ENCODE peak calls at places on chromosomes 5 and 9, in eight cellular contexts. O is CD4-positive, CD25-positive, alpha-beta regulatory T cell; U is mammary epithelial cell; I is Peyer's patch; T is body of pancreas; V is heart left ventricle; F is aorta; L is right cardiac atrium. Y is an unnamed sample.

GRCh38 chr9:121455527-121456239 is 44.0 kb downstream of the GGTA1 start:
- DNase-seq in I (no peak), U (no peak), V (no peak), O (no peak), F (no peak), T (no peak), L (no peak), Y (no peak)

GRCh38 chr5:167916261-167916660 is 375.2 kb upstream of the WWC1 start:
- DNase-seq in U (no peak), L (no peak), F (no peak), I (no peak), T (no peak), V (no peak), O (no peak), Y (peak; percentile 67)

GRCh38 chr9:117434568-117434967 is 19.7 kb upstream of the ASTN2 start:
- DNase-seq in F (no peak), V (no peak), L (no peak), T (no peak), U (peak; percentile 12), I (no peak), O (no peak), Y (no peak)

GRCh38 chr5:32312194-32312681 is 501 bp downstream of the MTMR12 start:
- DNase-seq in L (peak; percentile 91), I (peak; percentile 68), O (no peak), T (peak; percentile 76), V (peak; percentile 78), F (peak; percentile 81), U (peak; percentile 53), Y (peak; percentile 43)

GRCh38 chr9:133199648-133200321 is 9.3 kb downstream of the OBP2B start:
- DNase-seq in F (no peak), V (peak; percentile 56), O (peak; percentile 10), I (no peak), L (peak; percentile 80), T (peak; percentile 27), U (no peak), Y (no peak)

GRCh38 chr5:126471875-126472537 is 48.8 kb downstream of the GRAMD2B start:
- DNase-seq in V (no peak), L (no peak), O (no peak), U (peak; percentile 86), F (no peak), I (no peak), T (no peak), Y (peak; percentile 66)

GRCh38 chr9:41229408-41230401 is 40.6 kb upstream of the ZNG1F start:
- DNase-seq in L (peak; percentile 44), O (no peak), F (peak; percentile 45), I (no peak), U (peak; percentile 31), T (no peak), V (peak; percentile 28), Y (no peak)

GRCh38 chr9:38067611-38067891 is 1.5 kb downstream of the SHB start:
- DNase-seq in F (peak; percentile 67), O (no peak), V (no peak), L (no peak), T (peak; percentile 58), U (no peak), I (no peak), Y (no peak)

GRCh38 chr9:133585481-133586367 is 23.5 kb downstream of the FAM163B start:
- DNase-seq in U (no peak), V (peak; percentile 23), F (no peak), T (no peak), O (no peak), I (peak; percentile 19), L (peak; percentile 65), Y (no peak)

GRCh38 chr9:93288891-93289883 is 105.2 kb downstream of the WNK2 start:
- DNase-seq in I (peak; percentile 5), U (peak; percentile 44), F (no peak), T (peak; percentile 11), L (no peak), O (no peak), V (no peak), Y (peak; percentile 85)

GRCh38 chr9:130835441-130836298 is 616 bp downstream of the ABL1 start:
- DNase-seq in I (no peak), V (peak; percentile 67), F (peak; percentile 67), T (peak; percentile 58), L (peak; percentile 81), O (no peak), U (peak; percentile 34), Y (no peak)

GRCh38 chr5:9739135-9739534 is 109.0 kb upstream of the TAS2R1 start:
- DNase-seq in L (no peak), F (no peak), V (no peak), O (no peak), U (no peak), I (no peak), T (no peak), Y (no peak)

GRCh38 chr5:39466804-39467203 is 42.0 kb upstream of the DAB2 start:
- DNase-seq in U (no peak), T (no peak), L (no peak), I (no peak), V (no peak), F (no peak), O (no peak), Y (no peak)

GRCh38 chr5:157603333-157604190 is 28.0 kb upstream of the ADAM19 start:
- DNase-seq in O (peak; percentile 52), L (no peak), F (no peak), I (peak; percentile 37), V (no peak), U (peak; percentile 97), T (no peak), Y (peak; percentile 89)

GRCh38 chr9:135437259-135437658 is 42.3 kb upstream of the PPP1R26 start:
- DNase-seq in U (no peak), V (no peak), F (no peak), I (no peak), L (no peak), O (no peak), T (no peak), Y (no peak)

GRCh38 chr9:90778746-90779145 is 22.9 kb upstream of the SYK start:
- DNase-seq in I (no peak), T (no peak), U (no peak), V (no peak), F (no peak), L (no peak), O (no peak), Y (no peak)

DNA sequence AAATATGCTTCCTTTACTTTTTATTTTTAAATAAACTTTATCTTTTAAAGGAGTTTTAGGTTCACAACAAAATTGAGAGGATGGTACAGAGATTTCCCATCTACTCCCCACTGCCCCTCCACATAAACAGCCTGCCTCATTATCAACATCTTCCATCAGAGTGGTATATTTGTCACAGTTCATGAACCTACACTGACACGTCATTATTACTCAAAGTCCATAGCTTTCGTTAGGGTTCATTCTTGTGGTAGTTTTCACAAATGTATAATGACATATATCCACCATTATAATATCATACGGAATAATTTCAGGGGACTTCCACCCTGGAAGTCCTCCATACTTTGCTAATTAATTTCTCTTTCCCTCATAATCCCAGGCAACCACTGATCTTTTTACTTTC is 204.9 kb downstream of the SMARCA2 start:
- DNase-seq in I (no peak), L (no peak), V (no peak), U (peak; percentile 17), T (no peak), F (no peak), O (no peak), Y (no peak)
- H3K27ac ChIP-seq in I (no peak overlapping the region), L (no peak overlapping the region), V (no peak overlapping the region), U (no peak overlapping the region), T (no peak overlapping the region), F (no peak overlapping the region), O (no peak overlapping the region), Y (no peak overlapping the region)

GRCh38 chr5:149638546-149639241 is 57.4 kb downstream of the ARHGEF37 start:
- DNase-seq in U (no peak), O (no peak), V (no peak), I (no peak), L (no peak), F (no peak), T (no peak), Y (no peak)

GRCh38 chr5:149641000-149641576 is 59.8 kb downstream of the ARHGEF37 start:
- DNase-seq in T (peak; percentile 26), O (no peak), L (no peak), I (no peak), V (peak; percentile 60), U (no peak), F (no peak), Y (no peak)

GRCh38 chr5:149640350-149640999 is 59.2 kb downstream of the ARHGEF37 start:
- DNase-seq in O (no peak), T (no peak), F (no peak), I (no peak), L (no peak), V (no peak), U (no peak), Y (no peak)

GRCh38 chr5:149638136-149638535 is 56.8 kb downstream of the ARHGEF37 start:
- DNase-seq in T (no peak), I (no peak), F (no peak), U (no peak), O (no peak), V (no peak), L (no peak), Y (no peak)

DNA sequence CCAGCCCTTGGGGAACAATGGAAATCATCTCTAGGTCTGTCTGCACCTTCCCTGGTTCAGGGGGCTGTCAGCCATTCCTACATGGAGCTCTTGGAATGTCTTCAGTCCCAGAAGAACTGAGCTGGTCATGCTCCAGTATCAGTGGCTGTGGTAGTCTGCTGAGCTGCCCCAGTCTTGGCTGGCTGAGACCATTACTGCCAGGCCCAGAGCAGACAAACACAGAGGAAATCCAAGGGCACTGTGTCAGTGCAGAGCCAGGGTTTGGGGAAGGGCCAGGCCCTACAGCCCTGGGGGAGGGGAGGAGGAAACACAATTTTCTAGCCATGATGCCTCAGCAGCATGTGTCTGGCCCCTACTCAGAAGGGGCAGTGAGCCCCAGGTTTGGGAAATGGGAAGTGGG is 58.4 kb downstream of the ARHGEF37 start:
- DNase-seq in O (no peak), F (no peak), L (no peak), V (peak; percentile 54), U (no peak), I (no peak), T (no peak), Y (no peak)
- H3K27ac ChIP-seq in O (no peak overlapping the region), F (no peak overlapping the region), L (peak overlapping the region; percentile 14), V (peak overlapping the region; percentile 58), U (no peak overlapping the region), I (peak overlapping the region; percentile 95), T (no peak overlapping the region), Y (no peak overlapping the region)

GRCh38 chr9:70566743-70567142 is 152.3 kb upstream of the KLF9 start:
- DNase-seq in U (no peak), O (no peak), V (no peak), T (peak; percentile 32), I (no peak), F (no peak), L (no peak), Y (no peak)
- H3K27ac ChIP-seq in U (no peak overlapping the region), O (no peak overlapping the region), V (no peak overlapping the region), T (no peak overlapping the region), I (no peak overlapping the region), F (no peak overlapping the region), L (no peak overlapping the region), Y (no peak overlapping the region)

GRCh38 chr5:160395111-160395510 is 4.7 kb downstream of the FAM200C start:
- DNase-seq in I (no peak), V (no peak), L (no peak), O (no peak), T (no peak), F (no peak), U (no peak), Y (no peak)

GRCh38 chr5:160399402-160400353 is at the start of gene FAM200C:
- DNase-seq in F (peak; percentile 96), L (peak; percentile 96), T (peak; percentile 94), I (peak; percentile 68), U (peak; percentile 89), O (peak; percentile 53), V (peak; percentile 96), Y (peak; percentile 82)

GRCh38 chr5:160397492-160397891 is 2.4 kb downstream of the FAM200C start:
- DNase-seq in O (no peak), T (no peak), L (no peak), U (no peak), V (no peak), F (no peak), I (no peak), Y (no peak)

GRCh38 chr5:160398806-160399205 is 1.0 kb downstream of the FAM200C start:
- DNase-seq in O (no peak), V (no peak), T (no peak), I (no peak), L (no peak), F (no peak), U (no peak), Y (no peak)
- H3K27ac ChIP-seq in O (no peak overlapping the region), V (no peak overlapping the region), T (no peak overlapping the region), I (no peak overlapping the region), L (no peak overlapping the region), F (no peak overlapping the region), U (peak overlapping the region; percentile 81), Y (no peak overlapping the region)